ENCODE peak calls at places on chromosomes 16 and 17, in five cellular contexts. A is activated CD4-positive, alpha-beta T cell treated with anti-CD3 and anti-CD28 coated beads, Interleukin-2, amount 50 U/mL, for 48 hours; Z is A549; O is skeletal muscle cell; P is upper lobe of right lung. F is an unnamed sample.

GRCh38 chr17:43840814-43841213 is 6.2 kb upstream of the CD300LG start:
- DNase-seq in P (no peak), O (no peak), A (no peak), Z (peak; percentile 49), F (no peak)

GRCh38 chr16:87657621-87658192 is 55.4 kb downstream of the JPH3 start:
- DNase-seq in Z (no peak), P (no peak), O (no peak), A (no peak), F (no peak)

GRCh38 chr16:278863-279366 is 1.5 kb upstream of the ARHGDIG start:
- DNase-seq in Z (no peak), P (no peak), A (peak; percentile 29), O (no peak), F (no peak)

GRCh38 chr17:48239603-48239995 is 132.0 kb downstream of the SNX11 start:
- DNase-seq in A (no peak), O (no peak), P (no peak), Z (no peak), F (no peak)

GRCh38 chr17:59330314-59330942 is 1.0 kb upstream of the YPEL2 start:
- DNase-seq in A (no peak), Z (peak; percentile 76), O (no peak), P (peak; percentile 74), F (no peak)

GRCh38 chr17:63516910-63517824 is 6.0 kb upstream of the KCNH6 start:
- DNase-seq in P (no peak), O (peak; percentile 43), Z (peak; percentile 55), A (peak; percentile 67), F (peak; percentile 22)

GRCh38 chr17:9843152-9844010 is 17.7 kb downstream of the GLP2R start:
- DNase-seq in A (no peak), P (no peak), O (no peak), Z (peak; percentile 41), F (no peak)

GRCh38 chr17:44523672-44523972 is 20.4 kb upstream of the GPATCH8 start:
- DNase-seq in O (no peak), Z (no peak), P (no peak), A (no peak), F (no peak)

GRCh38 chr16:21599158-21599993 is at the start of gene METTL9:
- DNase-seq in O (peak; percentile 87), A (peak; percentile 94), P (peak; percentile 97), Z (peak; percentile 87), F (peak; percentile 63)

GRCh38 chr17:17533901-17534441 is 37.8 kb upstream of the RASD1 start:
- DNase-seq in P (no peak), Z (peak; percentile 42), O (no peak), A (no peak), F (no peak)

GRCh38 chr16:75052481-75053211 is 53.8 kb downstream of the ZNRF1 start:
- DNase-seq in P (no peak), O (no peak), A (no peak), Z (no peak), F (no peak)

GRCh38 chr17:37483311-37484039 is 6.2 kb upstream of the DUSP14 start:
- DNase-seq in A (no peak), P (no peak), O (peak; percentile 82), Z (no peak), F (peak; percentile 89)

GRCh38 chr17:41695954-41696720 is 7.5 kb downstream of the EIF1 start:
- DNase-seq in P (no peak), O (peak; percentile 39), Z (peak; percentile 94), A (peak; percentile 76), F (no peak)